ENCODE peak calls at places on chromosomes 16 and 17, in ten cellular contexts. Z is endothelial cell of umbilical vein, V is prostate gland, X is GM12878, W is HCT116, O is suprapubic skin, G is GM23338, U is esophagus muscularis mucosa, R is stomach, B is vagina. E is an unnamed sample.

GRCh38 chr16:17160285-17160854 is 310.4 kb downstream of the XYLT1 start:
- DNase-seq in Z (no peak), V (no peak), X (no peak), W (no peak), O (no peak), G (peak; percentile 42), U (no peak), R (no peak), B (no peak), E (no peak)

GRCh38 chr17:32854177-32854576 is 22.7 kb downstream of the MYO1D start:
- DNase-seq in Z (peak; percentile 74), V (no peak), X (no peak), W (peak; percentile 3), O (no peak), G (peak; percentile 35), U (no peak), R (no peak), B (no peak), E (no peak)

GRCh38 chr16:56610609-56611111 is 2.3 kb downstream of the MT2A start:
- DNase-seq in Z (no peak), V (no peak), X (no peak), W (no peak), O (no peak), G (no peak), U (no peak), R (no peak), B (no peak), E (no peak)

GRCh38 chr17:61686114-61686513 is 95.1 kb upstream of the NACA2 start:
- DNase-seq in Z (no peak), V (no peak), X (no peak), W (no peak), O (no peak), G (no peak), U (no peak), R (no peak), B (no peak), E (no peak)

GRCh38 chr17:69874220-69874670 is 200.8 kb upstream of the KCNJ16 start:
- DNase-seq in Z (peak; percentile 92), V (no peak), X (no peak), W (no peak), O (no peak), G (no peak), U (no peak), R (no peak), B (no peak), E (no peak)

GRCh38 chr17:13367154-13367553 is 234.6 kb downstream of the HS3ST3A1 start:
- DNase-seq in Z (no peak), V (no peak), X (no peak), W (no peak), O (no peak), G (no peak), U (no peak), R (no peak), B (no peak), E (no peak)

GRCh38 chr17:49846938-49847712 is 744 bp downstream of the TAC4 start:
- DNase-seq in Z (no peak), V (no peak), X (no peak), W (no peak), O (no peak), G (no peak), U (no peak), R (no peak), B (no peak), E (no peak)

GRCh38 chr17:64165347-64165746 is 35.4 kb upstream of the ERN1 start:
- DNase-seq in Z (no peak), V (no peak), X (no peak), W (no peak), O (no peak), G (no peak), U (no peak), R (no peak), B (no peak), E (no peak)

DNA sequence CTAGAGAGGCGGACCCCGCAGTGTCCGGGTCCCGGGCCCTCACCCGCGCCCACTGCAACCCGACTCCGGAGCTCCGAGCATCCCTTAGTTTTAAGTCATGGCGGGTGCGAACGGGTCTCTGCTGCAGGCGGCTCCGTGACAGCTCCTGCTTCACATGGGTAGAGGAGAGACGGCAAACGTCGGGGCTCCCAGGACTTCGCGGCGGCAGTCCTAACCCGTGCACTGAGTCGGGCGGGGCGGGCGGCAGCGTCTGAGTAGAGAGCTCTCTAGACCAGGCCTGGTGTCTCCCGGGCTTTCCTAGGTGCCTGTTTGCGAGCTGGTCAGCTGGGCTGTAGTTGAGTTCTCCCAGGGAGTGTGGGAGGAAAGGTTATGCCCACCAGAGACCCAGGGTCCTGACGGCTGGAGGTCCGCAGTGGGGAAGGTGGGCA is 345 bp downstream of the TSC2 start:
- DNase-seq in Z (no peak), V (no peak), X (no peak), W (no peak), O (no peak), G (no peak), U (no peak), R (no peak), B (no peak), E (no peak)
- H3K4me1 ChIP-seq in Z (peaks cover 35% of the 10 kb centered on the region), V (peaks cover 9% of the 10 kb centered on the region), X (peaks cover 21% of the 10 kb centered on the region), W (peaks cover 6% of the 10 kb centered on the region), O (peaks cover 43% of the 10 kb centered on the region), G (peaks cover 10% of the 10 kb centered on the region), U (peaks cover 48% of the 10 kb centered on the region), R (peaks cover 31% of the 10 kb centered on the region), B (peaks cover 44% of the 10 kb centered on the region), E (peaks cover 58% of the 10 kb centered on the region)

GRCh38 chr16:23635958-23636357 is 5.2 kb downstream of the PALB2 start:
- DNase-seq in Z (no peak), V (no peak), X (no peak), W (no peak), O (no peak), G (no peak), U (no peak), R (no peak), B (no peak), E (no peak)

GRCh38 chr16:23629516-23629915 is 11.6 kb downstream of the PALB2 start:
- DNase-seq in Z (no peak), V (no peak), X (no peak), W (no peak), O (no peak), G (no peak), U (no peak), R (no peak), B (no peak), E (no peak)

DNA sequence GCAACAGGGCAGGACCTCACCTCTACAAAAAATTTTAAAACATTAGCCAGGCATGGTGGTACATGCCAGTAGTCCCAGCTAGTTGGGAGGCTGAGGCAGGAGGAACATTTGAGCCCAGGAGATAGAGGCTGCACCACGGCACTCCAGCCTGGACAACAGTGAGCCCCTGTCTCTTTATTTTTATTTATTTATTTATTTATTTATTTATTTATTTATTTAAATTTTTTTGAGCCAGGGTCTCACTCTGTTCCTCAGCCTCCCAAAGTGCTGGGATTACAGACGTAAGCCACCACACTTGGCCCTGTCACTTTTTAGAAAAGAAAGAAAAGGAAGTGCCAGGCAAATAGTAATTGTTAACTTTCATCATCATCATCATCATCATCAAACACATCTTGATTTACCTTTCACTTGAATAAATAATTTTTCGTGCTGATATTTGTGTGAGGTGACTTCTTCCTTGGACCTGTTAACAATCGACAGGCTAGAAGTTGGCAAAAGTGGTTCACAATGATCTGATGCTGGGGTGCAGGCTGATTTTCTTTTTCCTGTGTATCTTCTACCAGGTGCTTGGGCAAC is 6.6 kb downstream of the PALB2 start:
- DNase-seq in Z (no peak), V (no peak), X (no peak), W (no peak), O (no peak), G (no peak), U (no peak), R (no peak), B (no peak), E (no peak)
- H3K36me3 ChIP-seq in Z (peaks cover 15% of the 10 kb centered on the region), V (no peaks in the 10 kb centered on the region), X (peaks cover 7% of the 10 kb centered on the region), W (peaks cover 24% of the 10 kb centered on the region), O (peaks cover 52% of the 10 kb centered on the region), G (peaks cover 66% of the 10 kb centered on the region), U (peaks cover 16% of the 10 kb centered on the region), R (peaks cover 6% of the 10 kb centered on the region), B (peaks cover 52% of the 10 kb centered on the region), E (peaks cover 2% of the 10 kb centered on the region)

GRCh38 chr16:81517630-81518438 is 73.2 kb downstream of the CMIP start:
- DNase-seq in Z (peak; percentile 82), V (no peak), X (no peak), W (no peak), O (no peak), G (no peak), U (no peak), R (no peak), B (no peak), E (no peak)

GRCh38 chr16:81516478-81517149 is 72.0 kb downstream of the CMIP start:
- DNase-seq in Z (no peak), V (no peak), X (no peak), W (no peak), O (no peak), G (no peak), U (no peak), R (no peak), B (no peak), E (no peak)

GRCh38 chr16:81518439-81518757 is 73.8 kb downstream of the CMIP start:
- DNase-seq in Z (peak; percentile 82), V (no peak), X (no peak), W (no peak), O (no peak), G (no peak), U (no peak), R (no peak), B (no peak), E (no peak)

GRCh38 chr16:81515721-81516120 is 71.1 kb downstream of the CMIP start:
- DNase-seq in Z (no peak), V (no peak), X (no peak), W (no peak), O (no peak), G (no peak), U (no peak), R (no peak), B (no peak), E (no peak)

GRCh38 chr16:81517150-81517499 is 72.5 kb downstream of the CMIP start:
- DNase-seq in Z (no peak), V (no peak), X (no peak), W (no peak), O (no peak), G (no peak), U (no peak), R (no peak), B (no peak), E (no peak)
- TF ChIP-seq POLR2AphosphoS5 in Z (no peak), V (no peak), X (no peak), W (no peak), O (no peak), G (no peak), U (no peak), R (no peak), B (no peak), E (no peak)

DNA sequence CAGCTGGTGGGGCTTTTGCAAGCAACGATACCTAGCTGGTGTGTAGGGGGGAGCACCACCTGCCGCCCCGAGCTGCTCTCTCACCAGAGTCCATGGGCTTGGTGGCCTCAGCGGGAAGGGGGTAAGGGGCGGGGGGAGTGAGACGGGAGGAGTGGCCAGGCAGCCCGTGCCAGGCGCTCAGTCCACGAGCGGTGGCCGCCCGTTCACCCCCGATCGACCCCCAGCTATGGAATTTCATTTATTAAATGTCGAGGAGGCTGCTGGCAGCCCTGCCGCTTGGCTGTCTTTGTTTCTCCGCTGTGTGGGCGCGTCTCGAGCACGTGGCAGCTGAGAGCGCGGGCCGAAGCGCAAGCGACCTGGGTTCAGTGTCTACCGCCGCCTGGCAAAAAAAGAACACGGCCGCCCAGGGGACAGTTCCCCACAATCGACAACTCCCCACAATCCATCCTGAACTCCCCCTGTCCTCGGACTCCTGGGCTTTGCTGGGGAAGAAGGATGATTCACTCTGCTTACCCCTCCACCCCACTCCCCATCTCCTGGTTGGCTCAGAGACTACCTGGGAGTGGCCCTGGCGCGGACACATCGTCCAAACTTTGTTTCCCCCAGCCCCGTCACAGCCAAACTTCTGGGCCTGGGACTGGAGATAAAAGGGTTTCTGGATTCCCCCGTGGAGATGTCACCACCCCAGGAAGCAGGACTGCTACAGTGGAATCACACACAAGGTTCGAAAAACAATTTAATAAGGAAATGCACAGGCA is 1.7 kb upstream of the GIT1 start:
- DNase-seq in Z (no peak), V (no peak), X (no peak), W (peak; percentile 48), O (no peak), G (peak; percentile 86), U (no peak), R (no peak), B (no peak), E (no peak)
- H3K4me1 ChIP-seq in Z (peaks cover 62% of the 10 kb centered on the region), V (peaks cover 24% of the 10 kb centered on the region), X (peaks cover 41% of the 10 kb centered on the region), W (peaks cover 36% of the 10 kb centered on the region), O (peaks cover 84% of the 10 kb centered on the region), G (peaks cover 32% of the 10 kb centered on the region), U (peaks cover 61% of the 10 kb centered on the region), R (peaks cover 58% of the 10 kb centered on the region), B (peaks cover 77% of the 10 kb centered on the region), E (peaks cover 67% of the 10 kb centered on the region)

E was measured in upper lobe of left lung.